ENCODE peak calls at places on chromosomes 4 and X, in seven cellular contexts. K is suprapubic skin, I is HCT116, T is breast epithelium, E is sigmoid colon, U is K562, R is SK-N-SH. B is an unnamed sample. For H3K9me3, the result is how much of the 10 kb centered on the place peaks cover.

GRCh38 chr4:26420903-26421302 is 69.4 kb downstream of the CCKAR start:
- DNase-seq in K (no peak), I (no peak), T (no peak), E (no peak), U (no peak), R (no peak), B (no peak)

GRCh38 chr4:57099363-57099762 is 10.8 kb downstream of the IGFBP7 start:
- DNase-seq in K (no peak), I (no peak), T (no peak), E (no peak), U (no peak), R (no peak), B (no peak)

GRCh38 chr4:57499786-57500185 is 389.6 kb upstream of the IGFBP7 start:
- DNase-seq in K (no peak), I (no peak), T (no peak), E (no peak), U (peak), R (no peak), B (no peak)

GRCh38 chr4:169153451-169153850 is 117.3 kb downstream of the SH3RF1 start:
- DNase-seq in K (no peak), I (no peak), T (no peak), E (no peak), U (no peak), R (no peak), B (no peak)

GRCh38 chr4:82984459-82984858 is 26.2 kb downstream of the LIN54 start:
- DNase-seq in K (no peak), I (peak), T (no peak), E (no peak), U (peak), R (no peak), B (no peak)

GRCh38 chr4:126986828-126987227 is 645.9 kb upstream of the INTU start:
- DNase-seq in K (no peak), I (no peak), T (no peak), E (no peak), U (no peak), R (no peak), B (no peak)

GRCh38 chr4:169254546-169254983 is 16.2 kb downstream of the SH3RF1 start:
- DNase-seq in K (no peak), I (peak), T (no peak), E (no peak), U (no peak), R (no peak), B (no peak)

GRCh38 chr4:103450693-103451092 is 252.6 kb upstream of the CENPE start:
- DNase-seq in K (no peak), I (no peak), T (no peak), E (no peak), U (no peak), R (no peak), B (no peak)

GRCh38 chr4:70734168-70734954 is 12.6 kb downstream of the RUFY3 start:
- DNase-seq in K (no peak), I (no peak), T (no peak), E (no peak), U (no peak), R (no peak), B (no peak)

GRCh38 chr4:4456816-4457578 is 70.1 kb downstream of the NSG1 start:
- DNase-seq in K (no peak), I (no peak), T (no peak), E (no peak), U (no peak), R (no peak), B (no peak)

GRCh38 chr4:26377352-26378311 is 56.8 kb downstream of the RBPJ start:
- DNase-seq in K (no peak), I (no peak), T (no peak), E (no peak), U (no peak), R (no peak), B (no peak)

GRCh38 chr4:95091272-95091671 is 333.5 kb downstream of the BMPR1B start:
- DNase-seq in K (no peak), I (no peak), T (no peak), E (no peak), U (no peak), R (no peak), B (no peak)

GRCh38 chrX:49725401-49725800 is 29.6 kb upstream of the PAGE1 start:
- DNase-seq in K (no peak), I (no peak), T (no peak), E (no peak), U (no peak), R (no peak), B (no peak)

GRCh38 chr4:152310223-152310622 is 225.7 kb downstream of the FBXW7 start:
- DNase-seq in K (no peak), I (no peak), T (no peak), E (no peak), U (no peak), R (no peak), B (no peak)

GRCh38 chr4:133981327-133981726 is 220.3 kb downstream of the PABPC4L start:
- DNase-seq in K (no peak), I (no peak), T (no peak), E (no peak), U (no peak), R (no peak), B (no peak)

GRCh38 chr4:145340071-145340695 is 141.5 kb upstream of the SMAD1 start:
- DNase-seq in K (no peak), I (no peak), T (no peak), E (no peak), U (peak), R (no peak), B (no peak)

GRCh38 chrX:10176121-10177003 is 19.6 kb downstream of the CLCN4 start:
- DNase-seq in K (no peak), I (no peak), T (no peak), E (no peak), U (no peak), R (no peak), B (no peak)
- TF ChIP-seq POLR2AphosphoS5 in K (no peak), I (no peak), T (no peak), E (no peak), U (no peak), R (no peak), B (no peak)

GRCh38 chr4:14562901-14563300 is 439.4 kb upstream of the CPEB2 start:
- DNase-seq in K (no peak), I (no peak), T (no peak), E (no peak), U (no peak), R (peak), B (no peak)

GRCh38 chr4:14566518-14566917 is 435.8 kb upstream of the CPEB2 start:
- DNase-seq in K (no peak), I (no peak), T (no peak), E (no peak), U (no peak), R (no peak), B (no peak)

GRCh38 chr4:14564281-14564680 is 438.0 kb upstream of the CPEB2 start:
- DNase-seq in K (no peak), I (no peak), T (no peak), E (no peak), U (no peak), R (no peak), B (no peak)

DNA sequence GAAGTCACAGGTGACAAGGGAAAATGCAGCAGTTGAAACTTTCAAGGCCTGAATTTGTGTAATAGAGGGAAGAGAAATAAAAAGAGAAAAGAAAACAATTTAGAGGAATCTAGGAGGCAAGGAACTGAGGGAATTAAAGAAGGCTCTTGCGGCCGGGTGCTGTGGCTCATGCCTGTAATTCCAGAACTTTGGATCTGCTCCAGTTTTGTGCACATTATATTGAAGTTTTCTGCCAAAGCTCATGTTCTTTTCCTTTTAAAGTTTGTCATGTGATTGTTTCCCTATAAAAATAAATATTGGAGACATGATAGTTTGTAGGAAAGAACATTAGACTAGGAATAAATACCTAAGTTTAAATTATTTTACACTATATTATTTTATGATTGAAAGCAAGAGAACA is 433.9 kb upstream of the CPEB2 start:
- DNase-seq in K (no peak), I (no peak), T (no peak), E (no peak), U (no peak), R (no peak), B (no peak)
- H3K9me3 ChIP-seq in K (under half), I (under half), T (under half), E (under half), U (under half), R (under half), B (under half)

GRCh38 chr4:129822708-129823504 is 727.0 kb downstream of the C4orf33 start:
- DNase-seq in K (no peak), I (peak), T (no peak), E (no peak), U (no peak), R (no peak), B (no peak)
- TF ChIP-seq POLR2AphosphoS5 in K (no peak), I (peak), T (no peak), E (no peak), U (no peak), R (no peak), B (no peak)

DNA sequence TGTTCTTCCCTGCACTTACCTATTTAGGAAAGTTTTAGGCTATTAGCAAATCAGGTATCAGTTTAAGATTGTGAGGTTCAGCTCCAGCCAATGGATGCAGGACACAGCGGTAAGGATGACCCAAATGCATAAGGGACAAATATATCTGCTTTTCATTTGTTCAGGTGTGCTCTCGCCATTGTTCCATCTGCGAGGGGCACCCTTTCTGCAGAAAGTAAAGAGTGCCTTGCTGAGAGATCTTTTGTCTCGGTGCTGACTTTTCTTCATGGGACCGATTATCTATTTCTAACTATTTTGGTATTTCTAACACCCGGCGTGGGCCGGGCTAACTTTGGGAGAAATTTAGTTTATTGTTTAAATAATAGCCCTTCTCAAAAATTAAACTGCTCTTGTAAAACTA is 49.0 kb downstream of the CCDC149 start:
- DNase-seq in K (no peak), I (no peak), T (no peak), E (no peak), U (no peak), R (no peak), B (no peak)
- H3K9me3 ChIP-seq in K (under half), I (under half), T (under half), E (under half), U (under half), R (under half), B (under half)

B was measured in esophagus muscularis mucosa.